ENCODE peak calls at places on chromosomes 6 and 20, in eight cellular contexts. Z is HL-60; T is breast epithelium; E is HepG2; W is CD4-positive, alpha-beta T cell; Y is right lobe of liver; K is psoas muscle; C is right atrium auricular region. V is an unnamed sample. For H3K27me3, the result is how much of the 10 kb centered on the place peaks cover.

GRCh38 chr6:16108996-16109658 is 19.8 kb upstream of the MYLIP start:
- DNase-seq in Z (no peak), T (no peak), E (no peak), W (no peak), Y (no peak), K (no peak), C (no peak), V (no peak)

GRCh38 chr6:100023798-100024197 is 29.8 kb upstream of the MCHR2 start:
- DNase-seq in Z (no peak), T (no peak), E (no peak), W (no peak), Y (no peak), K (no peak), C (no peak), V (no peak)

GRCh38 chr6:97059473-97059872 is 134.9 kb downstream of the KLHL32 start:
- DNase-seq in Z (peak), T (no peak), E (peak), W (no peak), Y (no peak), K (no peak), C (no peak), V (no peak)

GRCh38 chr6:142051404-142051803 is 81.3 kb upstream of the GJE1 start:
- DNase-seq in Z (no peak), T (no peak), E (no peak), W (no peak), Y (no peak), K (no peak), C (no peak), V (no peak)

GRCh38 chr20:56163806-56164205 is 84.7 kb upstream of the MC3R start:
- DNase-seq in Z (no peak), T (no peak), E (no peak), W (no peak), Y (no peak), K (no peak), C (no peak), V (no peak)

GRCh38 chr20:61416546-61416945 is 164.5 kb downstream of the CDH4 start:
- DNase-seq in Z (no peak), T (no peak), E (no peak), W (no peak), Y (no peak), K (no peak), C (no peak), V (no peak)

GRCh38 chr6:72956272-72956671 is 269.0 kb downstream of the KHDC1L start:
- DNase-seq in Z (no peak), T (no peak), E (no peak), W (no peak), Y (no peak), K (no peak), C (no peak), V (no peak)

GRCh38 chr6:150753404-150754184 is 111.9 kb upstream of the MTHFD1L start:
- DNase-seq in Z (no peak), T (no peak), E (no peak), W (no peak), Y (no peak), K (no peak), C (no peak), V (no peak)

GRCh38 chr6:33905081-33905609 is 101.3 kb upstream of the MLN start:
- DNase-seq in Z (no peak), T (no peak), E (no peak), W (peak), Y (no peak), K (no peak), C (no peak), V (no peak)

GRCh38 chr6:127096167-127096566 is 22.3 kb upstream of the RSPO3 start:
- DNase-seq in Z (no peak), T (no peak), E (no peak), W (no peak), Y (no peak), K (no peak), C (no peak), V (no peak)

DNA sequence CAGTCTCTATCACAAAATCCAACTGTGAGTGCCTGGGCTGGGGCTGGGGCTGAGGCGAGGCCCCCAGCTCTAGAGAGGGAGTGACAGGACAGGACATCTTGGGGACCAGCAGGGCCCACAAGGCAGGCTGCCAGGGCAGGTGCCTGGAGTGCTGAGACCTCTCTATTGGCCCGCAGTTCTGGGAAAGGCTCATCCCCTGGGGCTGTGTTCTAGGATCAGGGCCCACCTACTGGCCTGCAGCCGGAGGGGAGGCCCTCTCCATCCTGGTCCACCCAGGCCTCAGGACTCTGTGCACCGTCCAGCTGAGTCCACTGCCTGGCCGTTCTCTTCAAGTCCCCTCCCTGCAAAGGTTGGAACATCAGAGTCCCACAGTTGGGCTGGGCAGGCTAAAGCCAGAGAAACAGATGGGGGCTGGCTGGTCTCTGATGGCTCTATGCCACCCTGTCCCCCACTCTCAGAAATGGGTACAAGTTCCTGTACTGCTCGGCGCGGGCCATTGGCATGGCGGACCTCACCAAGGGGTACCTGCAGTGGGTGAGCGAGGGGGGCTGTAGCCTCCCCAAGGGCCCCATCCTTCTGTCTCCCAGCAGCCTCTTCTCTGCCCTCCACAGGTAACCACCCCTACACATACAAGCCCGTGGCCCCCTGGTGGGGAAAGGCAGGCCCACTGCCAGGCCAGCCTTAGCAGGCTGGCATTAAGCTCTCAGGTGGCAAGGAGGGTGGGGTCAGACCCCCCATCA is 9.0 kb downstream of the EMILIN3 start:
- DNase-seq in Z (no peak), T (no peak), E (no peak), W (no peak), Y (no peak), K (peak), C (no peak), V (no peak)
- TF ChIP-seq CTCF in Z (no peak), T (no peak), E (peak), W (no peak), Y (no peak), K (no peak), C (no peak), V (no peak)

GRCh38 chr6:1607557-1608221 is 2.0 kb upstream of the FOXC1 start:
- DNase-seq in Z (no peak), T (no peak), E (peak), W (no peak), Y (no peak), K (peak), C (no peak), V (no peak)
- H3K27me3 ChIP-seq in Z (half or more), T (under half), E (half or more), W (half or more), Y (under half), K (half or more), C (under half), V (under half)

DNA sequence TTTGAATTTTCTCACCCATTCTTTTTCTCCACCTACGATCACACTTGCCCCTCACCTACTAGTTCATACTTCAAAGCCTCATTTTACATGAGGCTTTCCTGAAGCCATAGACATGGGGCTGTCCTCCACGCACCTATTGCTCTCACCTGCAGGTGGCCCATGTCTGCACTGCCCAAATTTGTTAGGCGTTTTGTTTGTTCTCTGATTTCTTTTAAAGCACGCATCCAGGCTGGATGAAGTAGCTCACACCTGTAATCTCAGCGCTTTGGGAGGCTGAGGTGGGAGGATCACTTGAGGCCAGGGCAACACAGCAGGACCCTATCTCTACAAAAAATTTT is 106.8 kb upstream of the RIPOR2 start:
- DNase-seq in Z (no peak), T (no peak), E (no peak), W (no peak), Y (no peak), K (no peak), C (no peak), V (no peak)
- TF ChIP-seq CTCF in Z (no peak), T (no peak), E (no peak), W (peak), Y (no peak), K (no peak), C (no peak), V (no peak)

GRCh38 chr6:166162599-166163342 is 4.9 kb downstream of the TBXT start:
- DNase-seq in Z (no peak), T (no peak), E (no peak), W (no peak), Y (no peak), K (no peak), C (no peak), V (no peak)
- H3K27me3 ChIP-seq in Z (under half), T (under half), E (half or more), W (under half), Y (under half), K (half or more), C (under half), V (under half)

GRCh38 chr20:10972219-10972860 is 298.5 kb upstream of the JAG1 start:
- DNase-seq in Z (no peak), T (no peak), E (no peak), W (no peak), Y (no peak), K (no peak), C (no peak), V (no peak)
- TF ChIP-seq CTCF in Z (no peak), T (no peak), E (no peak), W (no peak), Y (no peak), K (no peak), C (no peak), V (no peak)

DNA sequence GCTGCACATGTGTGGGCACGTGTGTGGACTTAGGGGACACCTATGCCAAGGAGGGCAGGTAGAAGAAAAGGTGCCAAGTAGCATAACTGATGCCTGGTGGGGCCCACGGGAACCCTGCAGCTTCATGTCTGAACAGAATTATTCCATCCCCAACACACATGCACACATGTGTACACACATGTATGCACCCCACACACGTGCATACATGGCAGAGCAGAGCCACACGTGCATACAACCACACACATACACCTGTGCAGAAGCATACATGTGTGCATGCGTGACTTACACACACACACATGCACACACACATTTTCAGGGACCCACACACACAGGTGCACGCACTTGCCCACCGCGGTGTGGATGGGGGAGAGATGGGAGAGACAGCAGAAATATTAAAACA is 51.7 kb upstream of the CHRNA4 start:
- DNase-seq in Z (no peak), T (no peak), E (no peak), W (no peak), Y (no peak), K (no peak), C (no peak), V (no peak)
- H3K27me3 ChIP-seq in Z (under half), T (under half), E (half or more), W (under half), Y (under half), K (half or more), C (under half), V (under half)

GRCh38 chr6:158660331-158660730 is 10.5 kb downstream of the SYTL3 start:
- DNase-seq in Z (no peak), T (no peak), E (no peak), W (peak), Y (no peak), K (no peak), C (no peak), V (no peak)
- TF ChIP-seq CTCF in Z (peak), T (peak), E (peak), W (peak), Y (peak), K (peak), C (peak), V (no peak)

GRCh38 chr20:58144071-58144470 is 84.4 kb downstream of the ANKRD60 start:
- DNase-seq in Z (no peak), T (no peak), E (no peak), W (no peak), Y (no peak), K (no peak), C (no peak), V (no peak)
- H3K27me3 ChIP-seq in Z (under half), T (under half), E (under half), W (under half), Y (under half), K (under half), C (under half), V (under half)

DNA sequence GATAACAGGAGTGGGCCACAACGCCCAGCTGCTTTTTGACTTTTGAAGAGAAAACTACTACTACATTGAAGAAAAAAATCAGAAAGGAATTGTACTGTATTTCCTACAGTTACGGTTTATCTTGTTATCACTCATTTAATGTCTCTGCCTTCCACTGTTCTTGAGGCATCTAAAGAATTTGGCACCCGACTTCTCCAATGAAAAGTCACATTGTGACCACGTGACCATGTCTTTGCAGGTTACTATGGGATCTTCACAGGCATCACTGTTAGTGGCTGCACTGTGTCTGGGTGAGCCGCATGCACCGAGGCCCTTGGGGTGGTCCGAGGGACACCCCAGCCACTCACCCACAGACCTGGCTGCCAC is 26.8 kb downstream of the RRBP1 start:
- DNase-seq in Z (no peak), T (no peak), E (no peak), W (no peak), Y (no peak), K (peak), C (no peak), V (no peak)
- TF ChIP-seq CTCF in Z (no peak), T (no peak), E (no peak), W (peak), Y (peak), K (no peak), C (no peak), V (no peak)

V was measured in pancreas.